ENCODE peak calls at places on chromosome 4, in seven cellular contexts. U is H9, G is IMR-90, X is neuronal stem cell, C is mesendoderm, W is mesenchymal stem cell, M is H1. E is an unnamed sample.

GRCh38 chr4:172708184-172708583 is 460.4 kb upstream of the GALNT7 start:
- DNase-seq in U (peak), G (no peak), X (no peak), C (peak), W (no peak), M (no peak), E (no peak)

GRCh38 chr4:47930971-47931804 is 16.8 kb upstream of the NFXL1 start:
- DNase-seq in U (no peak), G (peak), X (no peak), C (no peak), W (no peak), M (no peak), E (no peak)

GRCh38 chr4:87419578-87420249 is 2.7 kb upstream of the NUDT9 start:
- DNase-seq in U (no peak), G (no peak), X (no peak), C (no peak), W (peak), M (no peak), E (no peak)

GRCh38 chr4:144591401-144591800 is 54.6 kb upstream of the HHIP start:
- DNase-seq in U (no peak), G (peak), X (no peak), C (no peak), W (peak), M (no peak), E (no peak)

GRCh38 chr4:89316931-89317366 is 9.3 kb upstream of the GPRIN3 start:
- DNase-seq in U (no peak), G (peak), X (no peak), C (peak), W (peak), M (no peak), E (no peak)

GRCh38 chr4:1329408-1330371 is 17.3 kb upstream of the UVSSA start:
- DNase-seq in U (no peak), G (no peak), X (no peak), C (no peak), W (no peak), M (no peak), E (peak)

GRCh38 chr4:56843421-56843899 is 22.0 kb upstream of the SPINK2 start:
- DNase-seq in U (peak), G (no peak), X (no peak), C (peak), W (no peak), M (peak), E (no peak)

GRCh38 chr4:102868153-102868781 is 525 bp upstream of the CISD2 start:
- DNase-seq in U (no peak), G (no peak), X (no peak), C (no peak), W (no peak), M (no peak), E (peak)

GRCh38 chr4:183175631-183176232 is 76.7 kb downstream of the WWC2 start:
- DNase-seq in U (no peak), G (peak), X (no peak), C (no peak), W (no peak), M (no peak), E (no peak)

GRCh38 chr4:55866973-55867574 is 13.6 kb downstream of the EXOC1 start:
- DNase-seq in U (no peak), G (peak), X (peak), C (peak), W (peak), M (no peak), E (peak)

GRCh38 chr4:4269326-4269725 is 20.6 kb downstream of the LYAR start:
- DNase-seq in U (no peak), G (no peak), X (no peak), C (no peak), W (no peak), M (no peak), E (no peak)

GRCh38 chr4:4423706-4424498 is 37.0 kb downstream of the NSG1 start:
- DNase-seq in U (no peak), G (no peak), X (no peak), C (no peak), W (no peak), M (peak), E (no peak)

GRCh38 chr4:173293663-173294062 is 40.5 kb downstream of the HMGB2 start:
- DNase-seq in U (no peak), G (no peak), X (no peak), C (no peak), W (no peak), M (no peak), E (no peak)

GRCh38 chr4:142128529-142128928 is 492.1 kb downstream of the IL15 start:
- DNase-seq in U (no peak), G (peak), X (no peak), C (no peak), W (peak), M (no peak), E (no peak)

GRCh38 chr4:83150563-83151330 is 36.2 kb upstream of the PLAC8 start:
- DNase-seq in U (no peak), G (no peak), X (no peak), C (no peak), W (no peak), M (no peak), E (no peak)

GRCh38 chr4:55278316-55278715 is 67.7 kb upstream of the SRD5A3 start:
- DNase-seq in U (no peak), G (no peak), X (no peak), C (no peak), W (no peak), M (no peak), E (no peak)

GRCh38 chr4:81343536-81343935 is 128.2 kb downstream of the RASGEF1B start:
- DNase-seq in U (no peak), G (no peak), X (no peak), C (no peak), W (no peak), M (no peak), E (no peak)

GRCh38 chr4:33924239-33924638 is 2320.1 kb downstream of the ARAP2 start:
- DNase-seq in U (peak), G (peak), X (peak), C (peak), W (peak), M (no peak), E (no peak)

GRCh38 chr4:110484767-110485166 is 8.8 kb downstream of the ENPEP start:
- DNase-seq in U (no peak), G (peak), X (no peak), C (peak), W (peak), M (no peak), E (peak)

GRCh38 chr4:21765810-21766407 is 182.7 kb downstream of the KCNIP4 start:
- DNase-seq in U (peak), G (peak), X (peak), C (peak), W (peak), M (peak), E (peak)

GRCh38 chr4:114250439-114250891 is 271.0 kb upstream of the ARSJ start:
- DNase-seq in U (no peak), G (peak), X (no peak), C (no peak), W (peak), M (no peak), E (no peak)

GRCh38 chr4:85147481-85148076 is 181.1 kb upstream of the WDFY3 start:
- DNase-seq in U (peak), G (peak), X (peak), C (peak), W (peak), M (no peak), E (peak)

GRCh38 chr4:16225681-16225995 is 633 bp downstream of the TAPT1 start:
- DNase-seq in U (no peak), G (no peak), X (no peak), C (no peak), W (peak), M (no peak), E (no peak)

GRCh38 chr4:132934901-132935300 is 214.2 kb upstream of the PCDH10 start:
- DNase-seq in U (no peak), G (no peak), X (no peak), C (peak), W (no peak), M (no peak), E (no peak)

GRCh38 chr4:154076921-154077320 is 288.0 kb upstream of the SFRP2 start:
- DNase-seq in U (no peak), G (no peak), X (no peak), C (no peak), W (peak), M (no peak), E (no peak)

GRCh38 chr4:110586137-110586850 is 36.6 kb downstream of the PITX2 start:
- DNase-seq in U (no peak), G (peak), X (no peak), C (peak), W (peak), M (no peak), E (peak)

GRCh38 chr4:18020671-18021469 is 685 bp downstream of the LCORL start:
- DNase-seq in U (peak), G (peak), X (peak), C (peak), W (peak), M (peak), E (peak)

GRCh38 chr4:139470997-139471665 is 17.2 kb downstream of the RAB33B start:
- DNase-seq in U (no peak), G (no peak), X (no peak), C (no peak), W (no peak), M (no peak), E (no peak)
- H3K9ac ChIP-seq in U (no peak), G (no peak), X (no peak), C (no peak), W (no peak), M (no peak), E (no peak)

GRCh38 chr4:151804821-151805220 is 44.0 kb upstream of the GATB start:
- DNase-seq in U (no peak), G (peak), X (no peak), C (no peak), W (peak), M (no peak), E (no peak)
- H4K8ac ChIP-seq in U (no peak), G (peak), X (no peak), C (no peak), W (no peak), M (no peak), E (no peak)

GRCh38 chr4:39407584-39407885 is 805 bp downstream of the KLB start:
- DNase-seq in U (no peak), G (no peak), X (no peak), C (no peak), W (no peak), M (no peak), E (no peak)
- H3K9ac ChIP-seq in U (no peak), G (no peak), X (no peak), C (no peak), W (no peak), M (no peak), E (no peak)

DNA sequence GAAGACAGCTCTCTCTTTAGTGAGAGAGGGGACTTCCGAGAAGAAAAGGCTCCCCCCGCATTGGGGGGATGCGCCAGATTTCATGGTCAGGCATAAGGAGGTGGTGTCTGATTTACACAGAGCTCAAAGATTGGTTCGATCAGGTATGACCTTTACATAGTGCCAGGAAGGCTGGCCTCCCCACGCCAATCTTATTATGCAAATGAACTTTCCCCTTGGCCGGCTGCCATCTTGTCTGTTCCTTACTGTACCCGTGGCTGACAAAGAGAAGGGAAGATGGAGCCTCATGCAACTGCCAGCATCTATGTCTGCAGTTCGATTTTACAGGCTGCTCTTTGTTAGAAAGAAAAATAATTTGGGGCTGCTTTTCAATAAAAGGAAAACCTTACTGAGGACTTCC is 197.2 kb downstream of the GPM6A start:
- DNase-seq in U (no peak), G (no peak), X (no peak), C (no peak), W (no peak), M (no peak), E (no peak)
- H4K8ac ChIP-seq in U (no peak), G (no peak), X (no peak), C (no peak), W (no peak), M (no peak), E (no peak)

GRCh38 chr4:184398741-184399504 is 75.4 kb downstream of the IRF2 start:
- DNase-seq in U (no peak), G (no peak), X (no peak), C (no peak), W (no peak), M (no peak), E (no peak)
- H3K9ac ChIP-seq in U (no peak), G (no peak), X (no peak), C (no peak), W (no peak), M (no peak), E (no peak)